ENCODE peak calls at places on chromosomes 4 and X, in eight cellular contexts. J, R, S, W, F, U, T and K are unnamed samples.

GRCh38 chr4:85005865-85006377 is 39.4 kb upstream of the WDFY3 start:
- DNase-seq in U (no peak), S (no peak), T (peak), F (no peak), R (peak), J (peak), W (no peak), K (no peak)

GRCh38 chr4:152202415-152202814 is 333.5 kb downstream of the FBXW7 start:
- DNase-seq in U (no peak), F (no peak), S (no peak), W (no peak), R (no peak), J (no peak), T (no peak), K (no peak)

GRCh38 chrX:55488559-55489314 is 911 bp downstream of the USP51 start:
- DNase-seq in J (peak), F (peak), S (peak), U (no peak), T (peak), W (peak), R (peak), K (peak)

GRCh38 chrX:13661735-13662536 is 9.0 kb downstream of the TCEANC start:
- DNase-seq in J (no peak), W (no peak), F (no peak), U (no peak), R (no peak), S (no peak), T (no peak), K (no peak)

GRCh38 chrX:46433892-46434291 is 111.3 kb downstream of the ZNF674 start:
- DNase-seq in R (no peak), J (peak), W (no peak), T (peak), U (no peak), F (no peak), S (no peak), K (no peak)

GRCh38 chr4:110959041-110959643 is 336.3 kb upstream of the PITX2 start:
- DNase-seq in F (no peak), U (peak), W (no peak), T (peak), S (no peak), R (no peak), J (peak), K (peak)

GRCh38 chr4:81527115-81527514 is 55.4 kb upstream of the RASGEF1B start:
- DNase-seq in F (no peak), W (no peak), T (no peak), R (no peak), S (no peak), U (no peak), J (no peak), K (no peak)

GRCh38 chrX:101691823-101692222 is 32.2 kb upstream of the ARMCX2 start:
- DNase-seq in W (no peak), S (no peak), T (no peak), F (no peak), R (no peak), U (no peak), J (no peak), K (no peak)

GRCh38 chrX:11998944-11999343 is 139.3 kb upstream of the FRMPD4 start:
- DNase-seq in U (no peak), F (no peak), T (no peak), W (no peak), R (no peak), J (no peak), S (no peak), K (peak)

GRCh38 chrX:22666441-22666840 is 333.3 kb upstream of the DDX53 start:
- DNase-seq in T (no peak), R (peak), W (no peak), J (no peak), F (no peak), S (no peak), U (peak), K (peak)

GRCh38 chr4:41178372-41179085 is 35.8 kb downstream of the APBB2 start:
- DNase-seq in W (no peak), F (no peak), S (no peak), U (no peak), J (peak), T (peak), R (peak), K (no peak)

GRCh38 chr4:41179086-41179374 is 35.3 kb downstream of the APBB2 start:
- DNase-seq in R (no peak), J (no peak), S (no peak), W (no peak), U (no peak), F (no peak), T (no peak), K (no peak)

GRCh38 chr4:41176357-41176756 is 38.0 kb downstream of the APBB2 start:
- DNase-seq in T (peak), F (no peak), S (no peak), J (peak), U (no peak), R (peak), W (no peak), K (peak)

GRCh38 chr4:41174444-41174843 is 39.9 kb downstream of the APBB2 start:
- DNase-seq in U (no peak), F (no peak), R (no peak), S (no peak), T (no peak), J (peak), W (no peak), K (no peak)

GRCh38 chr4:41177016-41177415 is 37.3 kb downstream of the APBB2 start:
- DNase-seq in T (peak), R (peak), U (no peak), W (no peak), F (no peak), S (no peak), J (peak), K (no peak)
- H3K4me3 ChIP-seq in T (peak), R (no peak), U (no peak), W (no peak), F (no peak), S (no peak), J (no peak), K (no peak)

GRCh38 chrX:123976671-123977316 is 15.3 kb downstream of the STAG2 start:
- DNase-seq in W (no peak), U (no peak), S (peak), F (no peak), T (no peak), J (peak), R (peak), K (peak)

GRCh38 chrX:123971963-123972362 is 10.5 kb downstream of the STAG2 start:
- DNase-seq in F (no peak), W (no peak), R (no peak), J (no peak), U (no peak), S (no peak), T (no peak), K (peak)

GRCh38 chrX:123975180-123975579 is 13.7 kb downstream of the STAG2 start:
- DNase-seq in F (no peak), W (no peak), T (peak), U (no peak), R (peak), J (peak), S (no peak), K (peak)
- H3K4me3 ChIP-seq in F (no peak), W (no peak), T (no peak), U (no peak), R (no peak), J (no peak), S (no peak), K (no peak)

GRCh38 chr4:42392436-42392835 is 4.9 kb upstream of the SHISA3 start:
- DNase-seq in U (no peak), R (no peak), F (no peak), S (no peak), J (no peak), T (no peak), W (no peak), K (no peak)

GRCh38 chr4:42391981-42392380 is 5.3 kb upstream of the SHISA3 start:
- DNase-seq in J (no peak), S (no peak), W (no peak), R (no peak), U (no peak), T (no peak), F (no peak), K (no peak)

GRCh38 chr4:42390622-42391355 is 6.5 kb upstream of the SHISA3 start:
- DNase-seq in W (no peak), S (no peak), R (no peak), J (no peak), F (no peak), U (no peak), T (no peak), K (no peak)

GRCh38 chr4:42395595-42395994 is 1.7 kb upstream of the SHISA3 start:
- DNase-seq in U (no peak), W (no peak), F (no peak), R (no peak), T (no peak), S (no peak), J (no peak), K (no peak)

DNA sequence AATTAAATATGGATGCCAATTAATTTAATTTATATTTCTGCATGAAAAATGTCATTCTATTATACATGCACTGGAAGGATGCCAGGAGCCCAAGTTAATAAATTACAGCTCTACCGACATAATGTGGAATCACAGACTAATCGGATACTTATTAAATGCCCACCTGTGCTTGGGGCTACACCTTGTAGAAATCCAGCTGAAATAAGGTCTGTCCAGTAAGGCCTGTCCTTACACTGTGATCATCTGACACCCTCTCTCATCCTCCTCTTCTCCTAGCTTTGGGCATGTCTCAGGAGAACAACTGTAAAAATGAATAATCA is 6.0 kb upstream of the SHISA3 start:
- DNase-seq in S (no peak), U (no peak), J (no peak), F (no peak), W (no peak), T (no peak), R (no peak), K (no peak)
- H3K4me3 ChIP-seq in S (no peak), U (peak), J (no peak), F (no peak), W (no peak), T (no peak), R (no peak), K (no peak)

DNA sequence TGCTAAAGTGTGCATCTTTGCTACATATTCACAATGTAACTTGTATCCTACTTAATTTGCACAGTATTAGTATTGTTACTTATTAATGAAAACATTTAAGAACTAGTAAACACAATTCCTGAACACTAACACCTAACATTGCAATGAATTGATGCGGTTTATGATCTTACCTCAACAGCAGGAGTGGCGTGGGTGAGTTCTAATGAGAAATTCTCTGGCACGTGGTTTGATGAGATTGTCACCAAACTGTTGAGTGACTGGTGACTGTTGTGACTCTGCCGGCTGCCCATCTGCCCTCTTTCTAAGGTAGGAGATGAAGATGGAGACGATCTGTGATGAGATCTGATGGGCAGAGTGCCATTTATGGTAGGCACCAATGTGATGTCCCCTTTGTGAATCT is 2.9 kb downstream of the PCDH18 start:
- DNase-seq in T (no peak), W (no peak), S (no peak), U (no peak), J (no peak), R (no peak), F (no peak), K (no peak)
- H3K4me3 ChIP-seq in T (peak), W (peak), S (no peak), U (peak), J (peak), R (no peak), F (peak), K (no peak)

DNA sequence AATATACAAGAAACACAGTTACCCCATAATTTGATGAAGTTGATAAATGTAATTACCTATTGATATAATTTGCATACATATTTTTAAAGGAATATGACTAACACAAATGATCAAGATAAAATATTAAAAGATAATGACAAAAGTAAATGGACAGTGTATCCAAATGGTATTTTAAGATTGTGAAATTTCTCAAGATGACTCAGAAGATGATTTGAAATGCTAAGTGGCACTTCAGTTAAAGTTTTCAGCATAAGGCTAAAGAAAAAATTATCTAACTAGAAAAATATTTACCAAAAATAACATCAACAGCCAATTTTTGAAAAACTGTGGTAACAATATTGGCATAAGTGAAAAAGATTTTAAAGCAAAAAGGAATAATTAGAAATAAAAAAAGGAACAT is 248.4 kb upstream of the NDST4 start:
- DNase-seq in F (no peak), T (no peak), U (no peak), W (no peak), J (no peak), R (no peak), S (no peak), K (no peak)
- H3K4me3 ChIP-seq in F (no peak), T (no peak), U (no peak), W (no peak), J (no peak), R (no peak), S (no peak), K (no peak)

GRCh38 chrX:131812847-131813825 is 210.0 kb upstream of the STK26 start:
- DNase-seq in U (no peak), R (peak), J (peak), T (peak), W (peak), F (peak), S (peak), K (no peak)
- H3K4me3 ChIP-seq in U (no peak), R (no peak), J (peak), T (no peak), W (peak), F (peak), S (no peak), K (no peak)

GRCh38 chr4:37686373-37687174 is at the start of gene RELL1:
- DNase-seq in U (peak), S (peak), T (peak), J (peak), W (peak), R (peak), F (peak), K (peak)

GRCh38 chr4:37685726-37686372 is 327 bp downstream of the RELL1 start:
- DNase-seq in T (no peak), U (no peak), R (peak), J (peak), W (peak), S (peak), F (peak), K (peak)

GRCh38 chr4:37684154-37684553 is 2.0 kb downstream of the RELL1 start:
- DNase-seq in J (no peak), U (no peak), S (no peak), R (no peak), W (no peak), F (no peak), T (no peak), K (no peak)

GRCh38 chr4:37687175-37687525 is 974 bp upstream of the RELL1 start:
- DNase-seq in R (no peak), W (no peak), J (no peak), T (no peak), F (no peak), U (no peak), S (no peak), K (no peak)

DNA sequence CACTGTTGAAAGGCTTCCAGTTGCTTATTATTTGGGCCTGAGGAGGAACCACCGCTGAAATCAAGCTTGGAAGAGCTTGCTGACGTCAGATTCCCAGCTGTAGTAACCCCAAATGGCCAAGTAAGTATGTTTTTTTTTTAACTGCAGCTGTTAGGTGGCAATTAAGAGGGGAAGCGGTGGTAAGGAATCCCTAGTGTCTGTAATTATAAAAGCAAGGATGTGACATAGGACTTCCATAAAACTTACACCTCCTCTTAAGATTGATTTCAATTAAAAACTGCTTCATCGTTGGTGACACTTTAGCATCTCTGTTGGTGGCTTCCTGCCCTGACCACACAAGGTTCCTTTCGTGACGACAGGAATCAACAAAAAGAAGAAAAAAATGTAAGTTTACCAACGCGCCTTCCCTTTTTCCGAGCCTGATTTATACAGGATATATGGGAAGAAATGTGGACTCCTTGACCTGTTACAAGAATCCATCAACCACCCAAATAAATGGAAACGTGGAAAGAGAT is 908 bp downstream of the RELL1 start:
- DNase-seq in U (no peak), J (peak), R (no peak), S (peak), T (peak), W (no peak), F (peak), K (peak)
- H3K4me3 ChIP-seq in U (peak), J (peak), R (peak), S (peak), T (peak), W (peak), F (peak), K (peak)